ENCODE peak calls at places on chromosomes 3 and 15, in eight cellular contexts. One of them, this sample, is unnamed.

GRCh38 chr3:170560296-170560695 is 25.6 kb downstream of the SLC7A14 start:
- DNase-seq in NCI-H1417: no peak
- DNase-seq in activated T-cell treated with anti-CD3 and anti-CD28 coated beads, Interleukin-2, amount 50 U/mL, for 72 hours: no peak
- DNase-seq in osteocyte: no peak
- DNase-seq in nucleus accumbens: no peak
- DNase-seq in neural progenitor cell: no peak
- DNase-seq in foreskin keratinocyte: no peak
- DNase-seq in LoVo: no peak
- DNase-seq in this sample: no peak

GRCh38 chr15:94855409-94856266 is 624.3 kb downstream of the MCTP2 start:
- DNase-seq in activated T-cell treated with anti-CD3 and anti-CD28 coated beads, Interleukin-2, amount 50 U/mL, for 72 hours: no peak
- DNase-seq in nucleus accumbens: no peak
- DNase-seq in osteocyte: no peak
- DNase-seq in foreskin keratinocyte: no peak
- DNase-seq in NCI-H1417: no peak
- DNase-seq in LoVo: no peak
- DNase-seq in neural progenitor cell: no peak
- DNase-seq in this sample: no peak

GRCh38 chr3:39146083-39146501 is 7.3 kb downstream of the CSRNP1 start:
- DNase-seq in osteocyte: no peak
- DNase-seq in NCI-H1417: no peak
- DNase-seq in foreskin keratinocyte: no peak
- DNase-seq in neural progenitor cell: no peak
- DNase-seq in activated T-cell treated with anti-CD3 and anti-CD28 coated beads, Interleukin-2, amount 50 U/mL, for 72 hours: no peak
- DNase-seq in LoVo: no peak
- DNase-seq in nucleus accumbens: no peak
- DNase-seq in this sample: no peak

GRCh38 chr3:111303760-111304159 is 232.1 kb downstream of the NECTIN3 start:
- DNase-seq in LoVo: no peak
- DNase-seq in foreskin keratinocyte: peak
- DNase-seq in activated T-cell treated with anti-CD3 and anti-CD28 coated beads, Interleukin-2, amount 50 U/mL, for 72 hours: no peak
- DNase-seq in nucleus accumbens: no peak
- DNase-seq in neural progenitor cell: no peak
- DNase-seq in NCI-H1417: no peak
- DNase-seq in osteocyte: no peak
- DNase-seq in this sample: peak

GRCh38 chr3:190677001-190677400 is 163.1 kb downstream of the IL1RAP start:
- DNase-seq in LoVo: no peak
- DNase-seq in activated T-cell treated with anti-CD3 and anti-CD28 coated beads, Interleukin-2, amount 50 U/mL, for 72 hours: no peak
- DNase-seq in neural progenitor cell: no peak
- DNase-seq in nucleus accumbens: no peak
- DNase-seq in foreskin keratinocyte: no peak
- DNase-seq in NCI-H1417: no peak
- DNase-seq in osteocyte: no peak
- DNase-seq in this sample: no peak

GRCh38 chr3:186413615-186414415 is 51.8 kb upstream of the DGKG start:
- DNase-seq in neural progenitor cell: peak
- DNase-seq in NCI-H1417: peak
- DNase-seq in LoVo: peak
- DNase-seq in activated T-cell treated with anti-CD3 and anti-CD28 coated beads, Interleukin-2, amount 50 U/mL, for 72 hours: peak
- DNase-seq in osteocyte: no peak
- DNase-seq in foreskin keratinocyte: no peak
- DNase-seq in nucleus accumbens: peak
- DNase-seq in this sample: no peak

GRCh38 chr3:19256313-19256712 is 108.0 kb downstream of the KCNH8 start:
- DNase-seq in neural progenitor cell: peak
- DNase-seq in nucleus accumbens: no peak
- DNase-seq in osteocyte: no peak
- DNase-seq in NCI-H1417: peak
- DNase-seq in foreskin keratinocyte: no peak
- DNase-seq in activated T-cell treated with anti-CD3 and anti-CD28 coated beads, Interleukin-2, amount 50 U/mL, for 72 hours: no peak
- DNase-seq in LoVo: no peak
- DNase-seq in this sample: no peak

GRCh38 chr3:72086712-72087093 is 301.8 kb upstream of the PROK2 start:
- DNase-seq in neural progenitor cell: no peak
- DNase-seq in activated T-cell treated with anti-CD3 and anti-CD28 coated beads, Interleukin-2, amount 50 U/mL, for 72 hours: no peak
- DNase-seq in nucleus accumbens: no peak
- DNase-seq in osteocyte: no peak
- DNase-seq in foreskin keratinocyte: no peak
- DNase-seq in NCI-H1417: no peak
- DNase-seq in LoVo: no peak
- DNase-seq in this sample: no peak

GRCh38 chr3:98966862-98967554 is 65.5 kb upstream of the DCBLD2 start:
- DNase-seq in neural progenitor cell: no peak
- DNase-seq in osteocyte: no peak
- DNase-seq in foreskin keratinocyte: no peak
- DNase-seq in LoVo: peak
- DNase-seq in nucleus accumbens: no peak
- DNase-seq in activated T-cell treated with anti-CD3 and anti-CD28 coated beads, Interleukin-2, amount 50 U/mL, for 72 hours: no peak
- DNase-seq in NCI-H1417: no peak
- DNase-seq in this sample: peak

GRCh38 chr3:179956416-179956830 is 80.3 kb downstream of the PEX5L start:
- DNase-seq in osteocyte: no peak
- DNase-seq in neural progenitor cell: no peak
- DNase-seq in foreskin keratinocyte: no peak
- DNase-seq in LoVo: no peak
- DNase-seq in nucleus accumbens: no peak
- DNase-seq in activated T-cell treated with anti-CD3 and anti-CD28 coated beads, Interleukin-2, amount 50 U/mL, for 72 hours: peak
- DNase-seq in NCI-H1417: no peak
- DNase-seq in this sample: no peak

GRCh38 chr3:32305477-32305876 is 67.0 kb downstream of the CMTM8 start:
- DNase-seq in LoVo: no peak
- DNase-seq in activated T-cell treated with anti-CD3 and anti-CD28 coated beads, Interleukin-2, amount 50 U/mL, for 72 hours: no peak
- DNase-seq in nucleus accumbens: no peak
- DNase-seq in neural progenitor cell: no peak
- DNase-seq in osteocyte: no peak
- DNase-seq in NCI-H1417: no peak
- DNase-seq in foreskin keratinocyte: no peak
- DNase-seq in this sample: no peak